ENCODE peak calls at places on chromosomes 7 and 10, in ten cellular contexts. R is sigmoid colon, V is Panc1, J is transverse colon, P is H1, H is K562, E is spleen, K is suprapubic skin, T is HCT116, S is endothelial cell of umbilical vein. L is an unnamed sample. For H3K9me3, the result is how much of the 10 kb centered on the place peaks cover.

GRCh38 chr7:28052933-28053332 is 127.7 kb downstream of the JAZF1 start:
- DNase-seq in R (no peak), J (no peak), S (peak), P (no peak), T (no peak), E (no peak), K (no peak), H (no peak), V (no peak), L (no peak)

GRCh38 chr10:45373783-45374450 is at the start of gene ALOX5:
- DNase-seq in T (no peak), R (no peak), E (peak), V (no peak), S (no peak), H (peak), P (peak), K (peak), J (peak), L (peak)

GRCh38 chr10:73785721-73786511 is 510 bp downstream of the ZSWIM8 start:
- DNase-seq in S (peak), P (peak), T (no peak), H (peak), J (peak), E (peak), R (no peak), K (no peak), V (no peak), L (peak)

GRCh38 chr10:126459878-126460481 is 71.7 kb upstream of the ADAM12 start:
- DNase-seq in R (no peak), V (peak), J (no peak), H (no peak), S (no peak), E (no peak), T (peak), P (no peak), K (no peak), L (no peak)

GRCh38 chr7:74029991-74030415 is 2.0 kb downstream of the ELN start:
- DNase-seq in E (no peak), H (no peak), J (no peak), R (no peak), S (no peak), T (no peak), K (no peak), V (no peak), P (no peak), L (no peak)

GRCh38 chr10:35774109-35774508 is 132.0 kb upstream of the FZD8 start:
- DNase-seq in T (no peak), K (no peak), V (no peak), P (no peak), J (no peak), R (no peak), E (no peak), S (no peak), H (no peak), L (no peak)

GRCh38 chr7:150978136-150978789 is at the start of gene KCNH2:
- DNase-seq in R (peak), H (peak), J (no peak), S (no peak), P (peak), E (no peak), K (no peak), V (no peak), T (no peak), L (no peak)

GRCh38 chr10:115321360-115321759 is 228.2 kb downstream of the ATRNL1 start:
- DNase-seq in P (no peak), E (no peak), T (no peak), R (no peak), K (no peak), H (no peak), J (no peak), S (no peak), V (no peak), L (no peak)

GRCh38 chr10:24930427-24930826 is 22.0 kb downstream of the PRTFDC1 start:
- DNase-seq in T (no peak), R (no peak), J (no peak), V (no peak), E (no peak), S (no peak), H (no peak), P (no peak), K (no peak), L (no peak)

GRCh38 chr10:103493362-103493871 is at the start of gene NEURL1:
- DNase-seq in E (peak), V (no peak), R (no peak), P (peak), H (no peak), T (no peak), K (no peak), J (no peak), S (no peak), L (no peak)

GRCh38 chr7:85261341-85261740 is 74.5 kb upstream of the SEMA3D start:
- DNase-seq in T (no peak), S (no peak), E (no peak), P (no peak), J (no peak), H (no peak), R (no peak), K (no peak), V (no peak), L (no peak)

GRCh38 chr10:75019360-75019759 is 92.1 kb upstream of the SAMD8 start:
- DNase-seq in V (no peak), R (no peak), S (peak), H (no peak), E (no peak), J (no peak), T (no peak), K (no peak), P (no peak), L (no peak)

GRCh38 chr10:24579911-24580310 is 143.8 kb downstream of the ARHGAP21 start:
- DNase-seq in J (no peak), K (no peak), V (no peak), H (no peak), S (no peak), E (no peak), P (no peak), R (no peak), T (no peak), L (no peak)

GRCh38 chr7:155885162-155886160 is 73.2 kb upstream of the SHH start:
- DNase-seq in E (peak), S (peak), T (no peak), K (peak), J (no peak), V (no peak), H (no peak), P (no peak), R (peak), L (no peak)

GRCh38 chr7:85928500-85928899 is 715.2 kb upstream of the GRM3 start:
- DNase-seq in S (no peak), E (no peak), K (no peak), T (no peak), J (no peak), V (no peak), P (no peak), H (no peak), R (no peak), L (no peak)

GRCh38 chr7:15977663-15978062 is 291.2 kb upstream of the MEOX2 start:
- DNase-seq in V (no peak), J (no peak), K (no peak), P (no peak), S (peak), E (no peak), R (no peak), T (no peak), H (no peak), L (no peak)

GRCh38 chr10:63465293-63466167 is at the start of gene JMJD1C:
- DNase-seq in J (peak), T (peak), V (no peak), S (peak), P (peak), R (peak), E (peak), K (peak), H (peak), L (peak)

GRCh38 chr10:87961314-87961713 is 97.9 kb downstream of the PTEN start:
- DNase-seq in S (peak), J (no peak), P (no peak), V (peak), K (no peak), T (no peak), R (no peak), H (no peak), E (no peak), L (no peak)

GRCh38 chr7:106111671-106112117 is 418 bp downstream of the SYPL1 start:
- DNase-seq in H (peak), E (peak), R (peak), J (peak), V (no peak), T (peak), S (no peak), K (no peak), P (no peak), L (no peak)

GRCh38 chr7:29684787-29685650 is 121.3 kb upstream of the WIPF3 start:
- DNase-seq in T (peak), H (peak), J (peak), S (peak), P (peak), E (peak), V (no peak), R (peak), K (peak), L (peak)

GRCh38 chr10:99930731-99931550 is 78.8 kb downstream of the DNMBP start:
- DNase-seq in H (no peak), S (no peak), V (no peak), E (no peak), P (no peak), T (peak), K (no peak), J (peak), R (no peak), L (peak)

GRCh38 chr10:75103881-75104686 is 7.4 kb upstream of the SAMD8 start:
- DNase-seq in E (no peak), T (no peak), R (peak), S (no peak), K (peak), V (no peak), P (no peak), H (no peak), J (no peak), L (no peak)

GRCh38 chr10:126013489-126014281 is 117.3 kb downstream of the FANK1 start:
- DNase-seq in S (peak), E (no peak), P (peak), V (peak), R (no peak), T (no peak), J (no peak), K (no peak), H (peak), L (no peak)

GRCh38 chr10:34598972-34599371 is 216.1 kb downstream of the PARD3 start:
- DNase-seq in J (no peak), V (no peak), H (no peak), S (no peak), R (no peak), P (no peak), K (no peak), E (no peak), T (no peak), L (no peak)

GRCh38 chr7:101077303-101078086 is 7.8 kb upstream of the TRIM56 start:
- DNase-seq in R (peak), H (peak), P (peak), K (peak), J (peak), E (peak), V (no peak), T (peak), S (peak), L (peak)

GRCh38 chr10:44033008-44033407 is 351.9 kb downstream of the CXCL12 start:
- DNase-seq in R (no peak), V (no peak), E (no peak), T (no peak), S (no peak), H (no peak), J (no peak), K (no peak), P (no peak), L (no peak)

DNA sequence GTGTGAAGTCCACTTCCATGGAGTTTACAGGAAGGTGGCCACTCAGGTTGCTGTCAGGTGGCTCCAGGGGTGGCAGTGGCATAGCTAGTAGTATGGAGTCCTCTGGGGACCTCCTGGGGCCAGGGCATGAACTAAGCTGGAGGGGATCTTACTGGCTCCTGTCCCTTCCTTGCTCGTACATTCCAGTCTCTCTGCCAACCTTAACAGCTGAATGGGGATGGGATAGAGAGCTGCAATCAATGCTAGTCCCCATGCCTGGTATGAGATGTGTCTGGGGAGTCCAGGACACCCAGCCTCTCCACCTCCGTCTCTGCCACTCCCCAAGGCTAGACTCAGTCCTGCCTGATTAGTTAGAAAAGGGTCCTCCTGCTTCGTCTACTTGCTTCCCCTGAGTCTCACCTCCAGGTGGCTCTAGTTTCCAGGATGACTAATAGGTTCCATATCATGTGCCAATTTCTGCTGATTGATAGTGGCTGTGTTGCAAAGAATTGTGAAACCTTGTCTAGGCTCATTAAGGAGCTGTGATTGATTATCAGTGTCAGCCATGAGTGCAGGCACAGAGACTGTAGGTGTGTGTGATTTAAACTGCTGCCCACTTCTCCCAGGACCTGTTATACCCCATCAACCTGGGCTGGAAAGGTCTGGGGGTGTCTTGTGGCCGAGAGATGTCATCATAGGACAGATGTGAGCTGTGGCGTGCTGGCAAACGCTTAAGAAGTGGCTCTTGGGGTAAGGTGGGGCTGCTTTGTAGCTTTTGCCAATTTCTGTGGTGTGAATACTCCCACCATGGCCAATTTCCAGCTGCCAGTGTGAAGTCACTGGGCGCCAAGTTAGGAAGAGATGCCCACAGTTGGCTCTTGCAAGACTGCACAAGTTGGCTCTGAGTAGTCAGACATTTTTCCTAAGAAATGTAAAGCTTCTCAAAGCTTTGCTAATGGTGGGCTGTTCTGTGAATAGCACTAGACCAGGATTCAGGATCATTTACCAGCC is 59.8 kb downstream of the COL13A1 start:
- DNase-seq in J (no peak), K (no peak), T (peak), E (no peak), P (no peak), R (no peak), S (peak), V (peak), H (no peak), L (no peak)
- TF ChIP-seq POLR2AphosphoS5 in J (peak), K (peak), T (peak), E (no peak), P (no peak), R (peak), S (no peak), V (no peak), H (no peak), L (peak)

GRCh38 chr7:4241791-4242190 is 440.3 kb upstream of the FOXK1 start:
- DNase-seq in J (no peak), T (peak), R (peak), H (peak), S (no peak), E (peak), P (peak), V (no peak), K (no peak), L (no peak)

GRCh38 chr7:4242706-4243105 is 439.4 kb upstream of the FOXK1 start:
- DNase-seq in P (no peak), R (peak), S (no peak), E (peak), T (no peak), V (no peak), J (no peak), K (no peak), H (no peak), L (no peak)

GRCh38 chr7:4238861-4239260 is 443.2 kb upstream of the FOXK1 start:
- DNase-seq in S (no peak), K (no peak), H (no peak), V (no peak), J (no peak), T (no peak), R (peak), E (no peak), P (no peak), L (no peak)

GRCh38 chr7:4240813-4241612 is 441.1 kb upstream of the FOXK1 start:
- DNase-seq in J (no peak), E (no peak), H (no peak), R (no peak), T (no peak), S (no peak), P (no peak), V (no peak), K (no peak), L (no peak)

GRCh38 chr7:4239991-4240812 is 441.9 kb upstream of the FOXK1 start:
- DNase-seq in S (no peak), J (no peak), E (peak), V (no peak), P (no peak), H (no peak), T (no peak), R (peak), K (no peak), L (no peak)
- H3K9me3 ChIP-seq in S (under half), J (under half), E (under half), V (under half), P (under half), H (under half), T (under half), R (under half), K (under half), L (under half)

GRCh38 chr10:118692911-118693310 is 61.9 kb downstream of the CACUL1 start:
- DNase-seq in K (no peak), R (no peak), V (no peak), H (no peak), S (no peak), E (no peak), P (no peak), J (no peak), T (no peak), L (no peak)

GRCh38 chr10:118698421-118698820 is 56.3 kb downstream of the CACUL1 start:
- DNase-seq in P (no peak), J (peak), E (peak), R (no peak), T (peak), S (peak), H (peak), V (no peak), K (no peak), L (no peak)

GRCh38 chr10:118689070-118689858 is 65.5 kb downstream of the CACUL1 start:
- DNase-seq in S (no peak), K (no peak), P (no peak), H (no peak), E (no peak), R (no peak), T (no peak), V (no peak), J (no peak), L (no peak)

DNA sequence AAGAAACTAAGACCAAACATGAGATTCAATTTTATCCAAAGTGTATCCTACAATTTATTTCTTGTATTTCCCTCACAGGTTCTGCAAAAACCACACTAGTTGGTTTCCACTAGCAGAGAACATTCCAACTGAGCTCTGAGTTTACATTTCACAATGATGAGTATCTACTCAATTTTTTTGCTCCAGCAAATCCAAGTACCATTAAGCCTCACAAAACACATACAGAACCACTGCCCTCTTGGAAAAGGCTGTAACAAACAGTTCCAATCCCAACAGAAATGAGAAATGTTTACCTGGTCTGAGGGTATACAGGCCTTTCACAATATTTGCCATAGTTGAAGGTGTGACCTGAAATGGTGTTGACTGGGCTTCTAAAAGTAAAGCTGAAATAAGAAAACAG is 59.9 kb downstream of the CACUL1 start:
- DNase-seq in K (no peak), R (no peak), P (no peak), S (no peak), V (no peak), T (no peak), E (no peak), J (no peak), H (no peak), L (no peak)
- TF ChIP-seq POLR2AphosphoS5 in K (no peak), R (no peak), P (no peak), S (no peak), V (no peak), T (no peak), E (no peak), J (peak), H (no peak), L (no peak)

DNA sequence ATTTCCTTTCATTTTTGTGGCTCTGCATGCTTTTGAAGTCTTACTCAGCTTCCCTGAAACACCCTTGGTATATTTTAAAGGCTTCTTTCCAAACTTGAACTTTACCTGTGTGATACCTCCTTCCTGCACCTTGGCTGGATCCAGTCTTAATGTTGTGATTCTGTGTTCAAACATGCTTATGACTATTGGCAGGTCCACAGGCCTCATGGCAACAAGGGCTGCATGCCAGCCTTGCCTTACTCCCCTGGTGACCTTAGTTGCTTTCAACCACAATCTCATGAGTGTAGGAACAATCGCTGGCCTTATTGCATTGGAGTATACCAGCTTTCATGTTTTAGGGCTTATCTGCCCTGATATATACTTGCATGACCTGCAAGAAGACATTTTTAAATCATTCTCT is 238.7 kb downstream of the KIF20B start:
- DNase-seq in V (no peak), R (no peak), P (no peak), T (no peak), J (no peak), E (no peak), H (no peak), K (no peak), S (no peak), L (no peak)
- H3K9me3 ChIP-seq in V (under half), R (under half), P (under half), T (under half), J (under half), E (under half), H (under half), K (under half), S (under half), L (under half)

DNA sequence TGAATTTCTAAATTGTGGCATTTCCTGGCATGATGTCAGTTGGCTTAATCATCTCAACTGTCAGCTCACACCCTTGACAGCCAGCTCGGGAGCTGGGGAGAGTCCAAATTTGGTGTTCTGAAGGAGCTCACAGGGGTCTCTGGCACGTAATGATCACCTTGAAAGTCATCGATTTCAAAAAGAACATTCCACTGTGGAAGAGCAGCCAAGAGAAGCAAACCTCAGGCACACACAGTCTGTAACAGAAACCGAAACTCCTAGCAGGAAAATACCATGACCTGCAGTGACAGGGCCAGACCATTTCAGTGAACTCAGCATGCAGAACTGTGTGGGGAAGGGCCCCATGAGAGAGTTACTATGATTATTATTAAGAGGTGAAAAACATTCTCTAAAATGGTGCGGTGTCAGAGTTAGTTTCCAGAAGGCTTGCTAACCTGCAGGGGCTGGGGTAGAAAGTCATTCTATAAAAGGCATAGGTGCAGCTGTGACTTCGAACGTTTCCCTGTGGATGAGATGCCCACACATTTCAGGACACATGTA is 26.4 kb upstream of the KLF6 start:
- DNase-seq in P (no peak), K (no peak), J (peak), R (no peak), T (no peak), E (no peak), S (peak), H (no peak), V (no peak), L (peak)
- TF ChIP-seq POLR2AphosphoS5 in P (no peak), K (no peak), J (peak), R (peak), T (peak), E (peak), S (peak), H (no peak), V (peak), L (peak)

GRCh38 chr7:97002555-97003261 is 2.6 kb upstream of the DLX6 start:
- DNase-seq in K (no peak), V (no peak), R (no peak), E (no peak), J (no peak), S (no peak), T (no peak), P (peak), H (peak), L (no peak)
- H3K9me3 ChIP-seq in K (under half), V (under half), R (under half), E (under half), J (under half), S (under half), T (under half), P (under half), H (under half), L (under half)